ENCODE peak calls at places on chromosome 14, in eight cellular contexts. B is mucosa of gallbladder; E is left cardiac atrium; R is stimulated activated CD8-positive, alpha-beta memory T cell treated with anti-CD3 and anti-CD28 coated beads, Interleukin-12 subunit alpha, Interleukin-12 subunit beta, amount 100 ng/mL, for 4 hours; J is AML-193; Z is amniotic stem cell; N is C1 segment of cervical spinal cord; H is brain microvascular endothelial cell. C is an unnamed sample.

GRCh38 chr14:105173145-105173544 is 4.6 kb upstream of the JAG2 start:
- DNase-seq in B (no peak), E (no peak), R (no peak), J (no peak), Z (no peak), N (no peak), H (no peak), C (no peak)

GRCh38 chr14:29442720-29443119 is 484.9 kb downstream of the PRKD1 start:
- DNase-seq in B (no peak), E (no peak), R (no peak), J (no peak), Z (peak), N (no peak), H (peak), C (peak)

GRCh38 chr14:104139460-104140212 is 1.2 kb downstream of the KIF26A start:
- DNase-seq in B (no peak), E (peak), R (no peak), J (no peak), Z (no peak), N (no peak), H (no peak), C (no peak)

GRCh38 chr14:59041308-59041707 is 147.2 kb upstream of the DAAM1 start:
- DNase-seq in B (no peak), E (no peak), R (no peak), J (no peak), Z (no peak), N (no peak), H (no peak), C (no peak)

GRCh38 chr14:52238682-52239081 is 28.8 kb upstream of the PTGDR start:
- DNase-seq in B (no peak), E (no peak), R (no peak), J (no peak), Z (no peak), N (no peak), H (no peak), C (no peak)

GRCh38 chr14:28765907-28766504 is 581 bp upstream of the FOXG1 start:
- DNase-seq in B (no peak), E (no peak), R (no peak), J (no peak), Z (no peak), N (no peak), H (no peak), C (no peak)

GRCh38 chr14:69423279-69423678 is 24.8 kb downstream of the SLC39A9 start:
- DNase-seq in B (no peak), E (no peak), R (no peak), J (no peak), Z (no peak), N (no peak), H (no peak), C (no peak)

GRCh38 chr14:80850197-80850814 is 91.2 kb downstream of the CEP128 start:
- DNase-seq in B (no peak), E (no peak), R (no peak), J (peak), Z (peak), N (no peak), H (no peak), C (no peak)

GRCh38 chr14:82075566-82075965 is 541.9 kb upstream of the SEL1L start:
- DNase-seq in B (peak), E (peak), R (no peak), J (no peak), Z (no peak), N (no peak), H (no peak), C (no peak)

GRCh38 chr14:55547650-55548315 is 32.2 kb upstream of the KTN1 start:
- DNase-seq in B (no peak), E (no peak), R (no peak), J (no peak), Z (no peak), N (no peak), H (no peak), C (no peak)

GRCh38 chr14:69046468-69046867 is 67.4 kb upstream of the ACTN1 start:
- DNase-seq in B (peak), E (peak), R (no peak), J (no peak), Z (no peak), N (no peak), H (no peak), C (no peak)

GRCh38 chr14:41285193-41285748 is 321.4 kb upstream of the LRFN5 start:
- DNase-seq in B (peak), E (peak), R (no peak), J (peak), Z (no peak), N (no peak), H (peak), C (no peak)

GRCh38 chr14:100067971-100068959 is 3.0 kb downstream of the EVL start:
- DNase-seq in B (peak), E (peak), R (peak), J (peak), Z (no peak), N (no peak), H (peak), C (peak)

GRCh38 chr14:71666579-71667145 is 265.6 kb upstream of the RGS6 start:
- DNase-seq in B (no peak), E (no peak), R (no peak), J (no peak), Z (no peak), N (no peak), H (no peak), C (no peak)

GRCh38 chr14:98498019-98498885 is 773.7 kb downstream of the BCL11B start:
- DNase-seq in B (no peak), E (no peak), R (no peak), J (no peak), Z (no peak), N (no peak), H (no peak), C (no peak)

GRCh38 chr14:100806386-100806785 is 19.5 kb upstream of the MEG3 start:
- DNase-seq in B (no peak), E (no peak), R (no peak), J (no peak), Z (no peak), N (no peak), H (no peak), C (no peak)

GRCh38 chr14:89415139-89415538 is 1.9 kb downstream of the FOXN3 start:
- DNase-seq in B (no peak), E (no peak), R (no peak), J (no peak), Z (no peak), N (no peak), H (no peak), C (no peak)

GRCh38 chr14:68748691-68749090 is 44.2 kb downstream of the ZFP36L1 start:
- DNase-seq in B (no peak), E (no peak), R (no peak), J (no peak), Z (no peak), N (no peak), H (no peak), C (no peak)

GRCh38 chr14:81018714-81019512 is 63.5 kb downstream of the TSHR start:
- DNase-seq in B (no peak), E (no peak), R (no peak), J (no peak), Z (no peak), N (no peak), H (no peak), C (no peak)

GRCh38 chr14:68373124-68373646 is 419.7 kb downstream of the ZFP36L1 start:
- DNase-seq in B (no peak), E (no peak), R (no peak), J (no peak), Z (no peak), N (no peak), H (no peak), C (no peak)

GRCh38 chr14:105485720-105486332 is 860 bp upstream of the CRIP1 start:
- DNase-seq in B (no peak), E (peak), R (no peak), J (no peak), Z (no peak), N (no peak), H (no peak), C (no peak)

GRCh38 chr14:34676516-34677211 is 37.7 kb downstream of the CFL2 start:
- DNase-seq in B (no peak), E (no peak), R (no peak), J (no peak), Z (no peak), N (no peak), H (no peak), C (no peak)

GRCh38 chr14:77036484-77037337 is 8.2 kb upstream of the IRF2BPL start:
- DNase-seq in B (no peak), E (no peak), R (no peak), J (no peak), Z (no peak), N (no peak), H (no peak), C (no peak)

GRCh38 chr14:91008759-91009409 is 51.6 kb downstream of the RPS6KA5 start:
- DNase-seq in B (no peak), E (peak), R (no peak), J (peak), Z (no peak), N (no peak), H (no peak), C (no peak)

GRCh38 chr14:93262446-93262845 is 55.4 kb downstream of the UBR7 start:
- DNase-seq in B (no peak), E (no peak), R (no peak), J (no peak), Z (no peak), N (no peak), H (no peak), C (no peak)

GRCh38 chr14:61570188-61570960 is 124.9 kb upstream of the HIF1A start:
- DNase-seq in B (no peak), E (no peak), R (no peak), J (peak), Z (no peak), N (no peak), H (no peak), C (no peak)

GRCh38 chr14:102774391-102775153 is 2.7 kb upstream of the TRAF3 start:
- DNase-seq in B (peak), E (peak), R (peak), J (peak), Z (peak), N (no peak), H (peak), C (peak)

C was measured in H54.